ENCODE peak calls at places on chromosomes 12 and 14, in six cellular contexts. One of them, this sample, is unnamed.

GRCh38 chr12:100797786-100798580 is 3.4 kb downstream of the ANO4 start:
- DNase-seq in K562: no peak
- DNase-seq in GM12878: no peak
- DNase-seq in WTC11: no peak
- DNase-seq in HepG2: no peak
- DNase-seq in H1: no peak
- DNase-seq in this sample: no peak

GRCh38 chr14:65226824-65227604 is 124.7 kb upstream of the MAX start:
- DNase-seq in K562: no peak
- DNase-seq in GM12878: no peak
- DNase-seq in WTC11: no peak
- DNase-seq in HepG2: peak
- DNase-seq in H1: no peak
- DNase-seq in this sample: no peak

GRCh38 chr12:109291531-109292341 is 17.3 kb downstream of the FOXN4 start:
- DNase-seq in K562: no peak
- DNase-seq in GM12878: no peak
- DNase-seq in WTC11: peak
- DNase-seq in HepG2: no peak
- DNase-seq in H1: peak
- DNase-seq in this sample: peak

GRCh38 chr12:41264281-41264680 is 76.2 kb downstream of the PDZRN4 start:
- DNase-seq in K562: no peak
- DNase-seq in GM12878: no peak
- DNase-seq in WTC11: no peak
- DNase-seq in HepG2: peak
- DNase-seq in H1: no peak
- DNase-seq in this sample: peak

GRCh38 chr14:55074662-55075061 is 23.2 kb downstream of the MAPK1IP1L start:
- DNase-seq in K562: no peak
- DNase-seq in GM12878: peak
- DNase-seq in WTC11: no peak
- DNase-seq in HepG2: no peak
- DNase-seq in H1: no peak
- DNase-seq in this sample: peak

GRCh38 chr12:83826112-83826511 is 1086.5 kb downstream of the SLC6A15 start:
- DNase-seq in K562: peak
- DNase-seq in GM12878: no peak
- DNase-seq in WTC11: peak
- DNase-seq in HepG2: no peak
- DNase-seq in H1: peak
- DNase-seq in this sample: peak

GRCh38 chr12:131986361-131986760 is 36.6 kb downstream of the EP400 start:
- DNase-seq in K562: no peak
- DNase-seq in GM12878: no peak
- DNase-seq in WTC11: no peak
- DNase-seq in HepG2: no peak
- DNase-seq in H1: no peak
- DNase-seq in this sample: no peak

GRCh38 chr12:76637807-76638206 is 78.2 kb upstream of the OSBPL8 start:
- DNase-seq in K562: no peak
- DNase-seq in GM12878: no peak
- DNase-seq in WTC11: no peak
- DNase-seq in HepG2: no peak
- DNase-seq in H1: no peak
- DNase-seq in this sample: no peak

GRCh38 chr12:110224379-110225304 is 56.4 kb upstream of the ATP2A2 start:
- DNase-seq in K562: no peak
- DNase-seq in GM12878: no peak
- DNase-seq in WTC11: no peak
- DNase-seq in HepG2: peak
- DNase-seq in H1: no peak
- DNase-seq in this sample: peak

GRCh38 chr12:96015672-96016071 is 19.5 kb upstream of the HAL start:
- DNase-seq in K562: no peak
- DNase-seq in GM12878: no peak
- DNase-seq in WTC11: peak
- DNase-seq in HepG2: no peak
- DNase-seq in H1: no peak
- DNase-seq in this sample: peak

GRCh38 chr14:47300801-47301200 is 374.6 kb downstream of the MDGA2 start:
- DNase-seq in K562: no peak
- DNase-seq in GM12878: no peak
- DNase-seq in WTC11: no peak
- DNase-seq in HepG2: no peak
- DNase-seq in H1: no peak
- DNase-seq in this sample: peak

GRCh38 chr12:124713436-124714082 is 146.1 kb upstream of the NCOR2 start:
- DNase-seq in K562: no peak
- DNase-seq in GM12878: peak
- DNase-seq in WTC11: no peak
- DNase-seq in HepG2: no peak
- DNase-seq in H1: no peak
- DNase-seq in this sample: no peak

GRCh38 chr12:84904051-84904450 is 8.5 kb downstream of the SLC6A15 start:
- DNase-seq in K562: no peak
- DNase-seq in GM12878: no peak
- DNase-seq in WTC11: no peak
- DNase-seq in HepG2: no peak
- DNase-seq in H1: no peak
- DNase-seq in this sample: peak

GRCh38 chr12:132776816-132777568 is 15.4 kb upstream of the ANKLE2 start:
- DNase-seq in K562: no peak
- DNase-seq in GM12878: no peak
- DNase-seq in WTC11: no peak
- DNase-seq in HepG2: no peak
- DNase-seq in H1: no peak
- DNase-seq in this sample: no peak

GRCh38 chr12:57340104-57340503 is 89.1 kb upstream of the STAC3 start:
- DNase-seq in K562: peak
- DNase-seq in GM12878: no peak
- DNase-seq in WTC11: no peak
- DNase-seq in HepG2: no peak
- DNase-seq in H1: no peak
- DNase-seq in this sample: peak

GRCh38 chr12:69908208-69908607 is 83.2 kb downstream of the MYRFL start:
- DNase-seq in K562: no peak
- DNase-seq in GM12878: no peak
- DNase-seq in WTC11: no peak
- DNase-seq in HepG2: no peak
- DNase-seq in H1: no peak
- DNase-seq in this sample: no peak

GRCh38 chr12:128662106-128662505 is 161.7 kb downstream of the SLC15A4 start:
- DNase-seq in K562: no peak
- DNase-seq in GM12878: no peak
- DNase-seq in WTC11: no peak
- DNase-seq in HepG2: no peak
- DNase-seq in H1: no peak
- DNase-seq in this sample: no peak

GRCh38 chr14:91280129-91280528 is 35.6 kb upstream of the GPR68 start:
- DNase-seq in K562: no peak
- DNase-seq in GM12878: no peak
- DNase-seq in WTC11: no peak
- DNase-seq in HepG2: no peak
- DNase-seq in H1: no peak
- DNase-seq in this sample: no peak

GRCh38 chr12:110543252-110543959 is 39.7 kb downstream of the PPTC7 start:
- DNase-seq in K562: no peak
- DNase-seq in GM12878: peak
- DNase-seq in WTC11: no peak
- DNase-seq in HepG2: no peak
- DNase-seq in H1: no peak
- DNase-seq in this sample: no peak

GRCh38 chr12:29088611-29089219 is 60.4 kb upstream of the FAR2 start:
- DNase-seq in K562: no peak
- DNase-seq in GM12878: no peak
- DNase-seq in WTC11: no peak
- DNase-seq in HepG2: peak
- DNase-seq in H1: no peak
- DNase-seq in this sample: peak

DNA sequence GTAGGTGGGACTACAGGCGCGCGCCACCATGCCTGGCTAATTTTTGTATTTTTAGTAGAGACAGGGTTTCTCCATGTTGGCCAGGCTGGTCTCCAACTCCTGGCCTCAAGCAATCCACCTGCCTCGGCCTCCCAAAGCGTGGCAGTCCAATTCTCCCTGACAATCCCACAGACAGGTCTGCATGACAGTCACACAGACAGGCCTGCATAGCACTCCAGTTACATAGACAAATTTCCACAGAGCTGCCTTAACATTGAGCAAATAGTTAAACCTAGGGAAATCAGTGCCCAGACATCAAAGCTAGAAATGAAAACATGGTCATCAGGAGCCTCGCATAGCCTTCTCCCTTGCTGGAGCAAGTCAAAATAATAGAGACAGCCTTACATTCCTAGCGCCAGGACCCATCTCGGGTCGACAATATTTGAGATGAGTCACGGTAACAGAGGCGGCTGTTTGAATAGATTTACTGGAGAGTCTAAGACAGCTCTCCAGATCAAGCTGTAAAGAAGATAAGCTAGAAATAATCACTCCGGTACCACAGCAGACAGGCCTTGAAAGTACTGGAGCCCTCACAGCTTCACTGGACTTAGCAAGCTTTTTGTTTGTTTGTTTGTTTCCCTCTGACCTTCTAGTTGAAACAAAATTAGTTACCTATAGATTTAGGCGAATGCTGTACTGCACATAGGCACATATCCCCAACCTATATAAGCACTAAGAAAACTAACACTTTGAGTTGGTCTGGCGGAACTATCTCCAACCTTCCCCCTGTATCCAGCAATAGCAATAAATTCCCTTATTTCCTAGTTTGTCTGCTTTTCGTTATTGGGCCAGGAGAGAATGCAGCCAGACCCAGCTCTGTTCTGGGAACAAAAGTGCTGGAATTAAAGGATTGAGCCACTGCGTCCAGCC is 23.8 kb upstream of the PYROXD1 start:
- DNase-seq in K562: peak
- DNase-seq in GM12878: no peak
- DNase-seq in WTC11: no peak
- DNase-seq in HepG2: peak
- DNase-seq in H1: no peak
- DNase-seq in this sample: no peak
- TF ChIP-seq CREB1 in K562: no peak
- TF ChIP-seq CREB1 in GM12878: no peak
- TF ChIP-seq CREB1 in WTC11: no peak
- TF ChIP-seq CREB1 in HepG2: no peak
- TF ChIP-seq CREB1 in H1: no peak
- TF ChIP-seq CREB1 in this sample: no peak

GRCh38 chr14:57575482-57575881 is 81.8 kb upstream of the CCDC198 start:
- DNase-seq in K562: no peak
- DNase-seq in GM12878: no peak
- DNase-seq in WTC11: no peak
- DNase-seq in HepG2: no peak
- DNase-seq in H1: no peak
- DNase-seq in this sample: no peak
- TF ChIP-seq CREB1 in K562: no peak
- TF ChIP-seq CREB1 in GM12878: no peak
- TF ChIP-seq CREB1 in WTC11: no peak
- TF ChIP-seq CREB1 in HepG2: no peak
- TF ChIP-seq CREB1 in H1: no peak
- TF ChIP-seq CREB1 in this sample: no peak

GRCh38 chr14:92946847-92947545 is 24.0 kb downstream of the CHGA start:
- DNase-seq in K562: no peak
- DNase-seq in GM12878: no peak
- DNase-seq in WTC11: no peak
- DNase-seq in HepG2: no peak
- DNase-seq in H1: no peak
- DNase-seq in this sample: no peak

GRCh38 chr14:92950773-92951172 is 27.8 kb downstream of the CHGA start:
- DNase-seq in K562: no peak
- DNase-seq in GM12878: no peak
- DNase-seq in WTC11: no peak
- DNase-seq in HepG2: no peak
- DNase-seq in H1: no peak
- DNase-seq in this sample: no peak

GRCh38 chr14:92949496-92950192 is 26.7 kb downstream of the CHGA start:
- DNase-seq in K562: no peak
- DNase-seq in GM12878: no peak
- DNase-seq in WTC11: no peak
- DNase-seq in HepG2: no peak
- DNase-seq in H1: no peak
- DNase-seq in this sample: no peak

GRCh38 chr14:92950193-92950540 is 27.2 kb downstream of the CHGA start:
- DNase-seq in K562: no peak
- DNase-seq in GM12878: no peak
- DNase-seq in WTC11: no peak
- DNase-seq in HepG2: no peak
- DNase-seq in H1: no peak
- DNase-seq in this sample: no peak

DNA sequence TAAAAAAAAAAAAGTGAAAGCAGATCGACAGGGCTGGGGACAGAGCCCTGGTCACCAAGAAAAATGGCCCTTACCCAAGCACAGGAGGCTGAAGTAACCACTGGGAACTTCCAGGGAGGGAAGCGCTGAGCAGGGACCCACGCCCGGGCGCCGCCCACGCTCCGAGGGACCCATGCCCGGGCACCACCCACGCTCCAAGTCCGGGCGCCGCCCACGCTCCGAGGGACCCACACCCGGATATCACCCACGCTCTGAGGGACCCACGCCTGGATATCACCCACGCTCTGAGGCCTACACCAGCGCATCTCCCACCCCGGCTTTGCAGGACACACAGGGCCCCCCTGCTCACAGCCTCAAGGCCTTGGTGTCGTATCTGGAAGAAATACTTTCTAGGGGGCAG is 25.7 kb downstream of the CHGA start:
- DNase-seq in K562: no peak
- DNase-seq in GM12878: no peak
- DNase-seq in WTC11: no peak
- DNase-seq in HepG2: no peak
- DNase-seq in H1: no peak
- DNase-seq in this sample: no peak
- TF ChIP-seq CREB1 in K562: no peak
- TF ChIP-seq CREB1 in GM12878: no peak
- TF ChIP-seq CREB1 in WTC11: no peak
- TF ChIP-seq CREB1 in HepG2: no peak
- TF ChIP-seq CREB1 in H1: no peak
- TF ChIP-seq CREB1 in this sample: no peak

GRCh38 chr12:47276253-47277070 is 196.7 kb upstream of the AMIGO2 start:
- DNase-seq in K562: no peak
- DNase-seq in GM12878: peak
- DNase-seq in WTC11: no peak
- DNase-seq in HepG2: peak
- DNase-seq in H1: no peak
- DNase-seq in this sample: no peak

GRCh38 chr12:47274725-47275124 is 195.0 kb upstream of the AMIGO2 start:
- DNase-seq in K562: no peak
- DNase-seq in GM12878: no peak
- DNase-seq in WTC11: no peak
- DNase-seq in HepG2: no peak
- DNase-seq in H1: no peak
- DNase-seq in this sample: no peak

GRCh38 chr12:47277071-47277408 is 197.3 kb upstream of the AMIGO2 start:
- DNase-seq in K562: no peak
- DNase-seq in GM12878: no peak
- DNase-seq in WTC11: no peak
- DNase-seq in HepG2: no peak
- DNase-seq in H1: no peak
- DNase-seq in this sample: no peak

GRCh38 chr12:47280543-47281330 is 201.0 kb upstream of the AMIGO2 start:
- DNase-seq in K562: no peak
- DNase-seq in GM12878: no peak
- DNase-seq in WTC11: no peak
- DNase-seq in HepG2: no peak
- DNase-seq in H1: no peak
- DNase-seq in this sample: no peak

GRCh38 chr12:47277972-47278448 is 198.3 kb upstream of the AMIGO2 start:
- DNase-seq in K562: peak
- DNase-seq in GM12878: no peak
- DNase-seq in WTC11: no peak
- DNase-seq in HepG2: no peak
- DNase-seq in H1: no peak
- DNase-seq in this sample: no peak
- TF ChIP-seq CREB1 in K562: no peak
- TF ChIP-seq CREB1 in GM12878: no peak
- TF ChIP-seq CREB1 in WTC11: no peak
- TF ChIP-seq CREB1 in HepG2: no peak
- TF ChIP-seq CREB1 in H1: no peak
- TF ChIP-seq CREB1 in this sample: no peak

This sample was measured in GM23338.